ENCODE peak calls at places on chromosomes 1 and 21, in six cellular contexts. H is cardiac muscle cell, D is tibial nerve, T is heart left ventricle, B is tibial artery, X is adrenal gland. I is an unnamed sample.

GRCh38 chr1:53249706-53250105 is 11.4 kb upstream of the MAGOH start:
- DNase-seq in B (no peak), T (no peak), X (no peak), D (no peak), H (no peak), I (no peak)

GRCh38 chr1:162943627-162944026 is 82.7 kb upstream of the CCDC190 start:
- DNase-seq in T (no peak), D (no peak), H (no peak), B (no peak), X (no peak), I (no peak)

GRCh38 chr1:37471345-37472231 is 2.8 kb upstream of the ZC3H12A start:
- DNase-seq in B (peak; percentile 85), X (peak; percentile 84), T (peak; percentile 90), D (peak; percentile 51), H (peak; percentile 90), I (no peak)

GRCh38 chr21:38948377-38948776 is 142.6 kb downstream of the ETS2 start:
- DNase-seq in B (no peak), D (no peak), X (no peak), H (no peak), T (no peak), I (no peak)

GRCh38 chr21:31888936-31889371 is 16.1 kb downstream of the HUNK start:
- DNase-seq in H (no peak), T (no peak), D (no peak), X (no peak), B (no peak), I (no peak)

GRCh38 chr1:164310166-164310565 is 248.8 kb upstream of the PBX1 start:
- DNase-seq in D (no peak), H (peak; percentile 6), B (no peak), X (no peak), T (no peak), I (no peak)

GRCh38 chr1:201536542-201536941 is 2.4 kb upstream of the NAV1 start:
- DNase-seq in B (peak; percentile 85), X (no peak), T (peak; percentile 67), D (peak; percentile 47), H (peak; percentile 75), I (no peak)

GRCh38 chr1:114094675-114095074 is 59.0 kb downstream of the SYT6 start:
- DNase-seq in D (no peak), T (no peak), X (no peak), H (no peak), B (no peak), I (no peak)

GRCh38 chr1:72186733-72187307 is 95.5 kb downstream of the NEGR1 start:
- DNase-seq in T (no peak), D (no peak), B (no peak), X (no peak), H (peak; percentile 46), I (no peak)

GRCh38 chr1:178918955-178919354 is 48.1 kb upstream of the ANGPTL1 start:
- DNase-seq in T (no peak), X (peak; percentile 45), B (no peak), H (no peak), D (no peak), I (no peak)

GRCh38 chr1:226903819-226904710 is 33.6 kb downstream of the PSEN2 start:
- DNase-seq in D (no peak), T (no peak), B (no peak), X (peak; percentile 40), H (peak; percentile 90), I (no peak)

GRCh38 chr1:67060811-67061218 is 6.9 kb upstream of the SLC35D1 start:
- DNase-seq in H (peak; percentile 98), X (peak; percentile 88), T (no peak), D (no peak), B (peak; percentile 21), I (no peak)

GRCh38 chr1:14761754-14762153 is 163.3 kb downstream of the KAZN start:
- DNase-seq in X (no peak), T (no peak), H (no peak), D (no peak), B (no peak), I (no peak)

GRCh38 chr1:234720709-234721436 is 110.9 kb upstream of the IRF2BP2 start:
- DNase-seq in X (no peak), H (no peak), B (no peak), T (no peak), D (no peak), I (no peak)

GRCh38 chr21:28742527-28742926 is 250.2 kb downstream of the LTN1 start:
- DNase-seq in H (peak; percentile 72), B (no peak), X (no peak), D (no peak), T (no peak), I (no peak)

GRCh38 chr21:36694593-36695282 is 4.2 kb upstream of the SIM2 start:
- DNase-seq in D (no peak), X (no peak), T (no peak), B (no peak), H (no peak), I (no peak)

GRCh38 chr1:176801553-176802020 is 338.6 kb downstream of the PAPPA2 start:
- DNase-seq in H (no peak), X (no peak), B (peak; percentile 25), T (no peak), D (no peak), I (no peak)

GRCh38 chr1:114315601-114316000 is 161.9 kb upstream of the SYT6 start:
- DNase-seq in B (no peak), D (no peak), X (no peak), H (peak; percentile 54), T (no peak), I (no peak)

GRCh38 chr1:14412235-14412634 is 186.2 kb upstream of the KAZN start:
- DNase-seq in X (no peak), D (no peak), B (no peak), T (no peak), H (no peak), I (no peak)

GRCh38 chr21:37870229-37870628 is 46.0 kb downstream of the KCNJ6 start:
- DNase-seq in H (no peak), B (no peak), X (no peak), T (no peak), D (no peak), I (no peak)

GRCh38 chr1:184075040-184076029 is 23.8 kb downstream of the TSEN15 start:
- DNase-seq in B (no peak), D (no peak), X (peak; percentile 33), T (no peak), H (peak; percentile 79), I (peak; percentile 6)

GRCh38 chr1:110087812-110088738 is 17.6 kb upstream of the ALX3 start:
- DNase-seq in T (no peak), H (peak; percentile 68), B (peak; percentile 49), X (peak; percentile 44), D (peak; percentile 30), I (no peak)

GRCh38 chr21:45443595-45444181 is 38.7 kb downstream of the COL18A1 start:
- DNase-seq in H (no peak), B (no peak), X (no peak), T (no peak), D (no peak), I (no peak)

GRCh38 chr1:179599623-179600249 is 8.1 kb downstream of the TDRD5 start:
- DNase-seq in D (no peak), T (no peak), B (no peak), X (no peak), H (peak; percentile 52), I (no peak)

DNA sequence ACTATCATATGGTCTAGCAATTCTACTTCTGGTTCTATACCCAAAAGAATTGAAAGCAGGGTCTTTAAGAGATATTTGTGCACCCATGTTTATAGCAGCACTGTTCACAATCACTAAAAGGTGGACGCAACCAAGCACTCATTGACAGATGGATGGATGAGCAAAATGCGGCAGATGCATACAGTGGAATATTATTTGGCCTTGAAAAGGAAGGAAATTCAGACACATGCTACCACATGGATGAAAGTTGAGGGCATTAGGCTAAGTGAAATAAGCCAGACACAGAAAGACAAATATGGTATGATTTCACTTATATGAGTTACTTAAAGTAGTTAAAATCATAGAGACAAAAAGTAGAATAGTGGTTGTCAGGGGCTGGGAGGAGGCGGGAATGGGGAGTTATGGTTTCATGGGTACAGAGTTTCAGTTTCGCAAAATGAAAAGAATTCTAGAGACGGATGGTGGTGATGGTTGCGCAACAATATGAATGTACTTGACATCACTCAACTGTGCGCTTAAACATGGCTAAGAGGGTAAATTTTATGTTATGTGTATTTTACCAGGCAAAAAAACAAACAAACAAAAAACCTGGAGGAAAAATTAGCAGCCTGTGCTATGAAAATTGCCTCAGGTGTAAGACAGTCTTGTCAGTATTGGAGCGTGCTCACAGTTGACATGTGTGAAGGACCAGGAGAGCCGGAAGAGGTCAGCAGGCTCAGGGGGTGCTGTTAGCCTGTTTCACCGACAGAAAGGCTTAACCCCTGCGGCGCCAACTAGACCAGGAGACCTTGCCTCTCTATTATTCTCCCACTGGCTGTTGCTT is 26.5 kb downstream of the CD247 start:
- DNase-seq in T (no peak), H (no peak), D (no peak), B (no peak), X (no peak), I (no peak)
- TF ChIP-seq CTCF in T (no peak), H (no peak), D (no peak), B (no peak), X (no peak), I (no peak)

GRCh38 chr1:157156058-157156541 is 17.9 kb upstream of the ETV3 start:
- DNase-seq in T (peak; percentile 70), X (peak; percentile 58), D (peak; percentile 51), H (peak; percentile 71), B (peak; percentile 55), I (peak; percentile 53)
- H3K4me3 ChIP-seq in T (no peak overlapping the region), X (no peak overlapping the region), D (no peak overlapping the region), H (no peak overlapping the region), B (peak overlapping the region; percentile 32), I (no peak overlapping the region)

GRCh38 chr21:33031562-33031961 is 5.8 kb downstream of the OLIG2 start:
- DNase-seq in B (no peak), T (no peak), H (no peak), D (no peak), X (no peak), I (no peak)
- H3K27me3 ChIP-seq in B (no peaks in the 10 kb centered on the region), T (peaks cover 74% of the 10 kb centered on the region), H (peaks cover 100% of the 10 kb centered on the region), D (peaks cover 97% of the 10 kb centered on the region), X (peaks cover 89% of the 10 kb centered on the region), I (no peaks in the 10 kb centered on the region)

DNA sequence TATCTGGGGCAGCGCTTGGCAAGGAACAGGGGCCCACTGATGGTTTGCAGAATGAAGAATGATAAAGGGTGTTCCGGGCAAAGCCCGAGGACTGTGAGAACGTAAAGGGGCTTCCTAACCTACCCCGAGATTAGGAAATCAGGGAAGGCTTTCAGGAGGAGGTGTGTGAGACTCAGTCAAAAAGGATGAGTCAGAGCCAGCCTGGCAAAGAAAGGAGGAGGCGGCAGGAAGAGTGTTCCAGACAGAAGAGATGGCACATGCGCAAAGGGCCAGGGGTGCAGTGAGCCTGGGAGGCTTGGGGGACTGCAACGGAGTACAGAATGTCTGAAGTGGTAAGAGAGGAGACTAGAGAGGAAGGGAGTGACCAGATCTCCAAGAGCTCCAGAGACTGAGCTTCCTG is 70.3 kb downstream of the RAP1GAP start:
- DNase-seq in D (no peak), B (no peak), H (no peak), X (no peak), T (no peak), I (no peak)
- TF ChIP-seq CTCF in D (no peak), B (no peak), H (no peak), X (no peak), T (no peak), I (no peak)

DNA sequence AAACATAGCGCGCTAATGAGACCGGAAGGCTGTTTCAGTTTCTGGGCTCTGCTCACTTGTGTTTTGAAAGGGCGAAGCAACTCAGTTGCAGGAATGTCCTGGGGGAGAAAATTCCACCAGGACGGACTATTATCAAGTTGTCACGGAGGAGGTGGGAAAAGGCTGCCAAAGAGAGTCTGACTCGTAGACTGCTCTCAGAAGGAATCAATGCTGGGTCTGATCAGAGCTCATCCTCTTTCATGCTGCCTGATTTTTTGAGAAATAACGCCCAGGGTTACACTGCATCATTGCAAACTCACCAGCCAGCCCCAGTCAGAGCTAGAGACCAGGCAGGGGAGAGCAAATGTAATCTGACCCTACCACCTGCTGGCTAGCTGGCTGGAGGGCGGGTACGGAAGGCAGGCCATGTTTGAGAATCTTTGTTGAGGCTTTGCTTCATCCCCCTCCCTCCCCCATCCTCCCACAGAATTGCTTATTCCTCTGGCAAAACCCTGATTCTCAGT is 36.4 kb upstream of the BCL9 start:
- DNase-seq in B (no peak), T (no peak), X (no peak), H (peak; percentile 44), D (no peak), I (no peak)
- H3K4me3 ChIP-seq in B (no peak overlapping the region), T (peak overlapping the region; percentile 16), X (no peak overlapping the region), H (no peak overlapping the region), D (no peak overlapping the region), I (no peak overlapping the region)

I was measured in GM06990.